ENCODE peak calls at places on chromosomes 4 and X, in seven cellular contexts. R is endothelial cell; P is stimulated activated CD8-positive, alpha-beta memory T cell treated with anti-CD3 and anti-CD28 coated beads, Interleukin-7, amount 100 ng/mL, for 24 hours; F is H4; W is AG20443; Q is EL; V is pons. Y is an unnamed sample.

GRCh38 chrX:79138658-79139241 is 5.7 kb upstream of the GPR174 start:
- DNase-seq in F (no peak), Q (no peak), P (no peak), R (no peak), W (no peak), V (no peak), Y (no peak)

GRCh38 chrX:87941841-87942240 is 424.2 kb downstream of the KLHL4 start:
- DNase-seq in F (no peak), W (no peak), R (no peak), V (no peak), P (no peak), Q (no peak), Y (no peak)

GRCh38 chr4:5517372-5517771 is 191.0 kb downstream of the EVC2 start:
- DNase-seq in Q (peak), V (no peak), P (no peak), R (no peak), F (no peak), W (no peak), Y (no peak)

GRCh38 chr4:94575652-94576051 is 123.9 kb downstream of the PDLIM5 start:
- DNase-seq in Q (no peak), R (no peak), F (no peak), P (no peak), V (no peak), W (no peak), Y (peak)

GRCh38 chr4:67885727-67886126 is 1.9 kb upstream of the TMPRSS11D start:
- DNase-seq in W (peak), V (no peak), Q (peak), P (no peak), F (peak), R (no peak), Y (no peak)

GRCh38 chrX:80423744-80424143 is 3.5 kb downstream of the TENT5D start:
- DNase-seq in W (no peak), V (no peak), Q (no peak), R (no peak), P (no peak), F (no peak), Y (no peak)

GRCh38 chrX:153871451-153871850 is 14.5 kb downstream of the L1CAM start:
- DNase-seq in P (no peak), R (no peak), V (no peak), Q (no peak), F (no peak), W (no peak), Y (peak)

GRCh38 chr4:4519296-4519898 is 22.5 kb downstream of the STX18 start:
- DNase-seq in W (peak), R (no peak), F (peak), P (no peak), V (no peak), Q (peak), Y (no peak)

Y was measured in glutamatergic neuron.